ENCODE peak calls at places on chromosomes 5 and 9, in seven cellular contexts. P is A549, H is sigmoid colon, O is SK-N-SH, J is tibial nerve, C is H1, D is ovary. Z is an unnamed sample.

GRCh38 chr5:78983601-78984000 is 1.5 kb downstream of the ARSB start:
- DNase-seq in P (no peak), H (no peak), O (peak; percentile 24), J (no peak), C (no peak), D (no peak), Z (no peak)

GRCh38 chr9:126150411-126151030 is 176.1 kb upstream of the MVB12B start:
- DNase-seq in P (no peak), H (no peak), O (peak; percentile 52), J (no peak), C (no peak), D (no peak), Z (no peak)

GRCh38 chr9:124629600-124629999 is 122.4 kb upstream of the NR5A1 start:
- DNase-seq in P (no peak), H (no peak), O (no peak), J (no peak), C (no peak), D (no peak), Z (no peak)

GRCh38 chr5:167998148-167998767 is 293.2 kb upstream of the WWC1 start:
- DNase-seq in P (no peak), H (no peak), O (no peak), J (no peak), C (no peak), D (no peak), Z (no peak)

GRCh38 chr5:53782620-53783019 is 222.2 kb downstream of the NDUFS4 start:
- DNase-seq in P (no peak), H (no peak), O (no peak), J (no peak), C (no peak), D (no peak), Z (no peak)

GRCh38 chr5:159782197-159782994 is 133.9 kb upstream of the ADRA1B start:
- DNase-seq in P (no peak), H (no peak), O (no peak), J (no peak), C (no peak), D (no peak), Z (no peak)

GRCh38 chr5:179875741-179876667 is 17.4 kb upstream of the MRNIP start:
- DNase-seq in P (no peak), H (no peak), O (no peak), J (no peak), C (no peak), D (no peak), Z (no peak)

GRCh38 chr5:158700231-158700996 is 399.3 kb downstream of the EBF1 start:
- DNase-seq in P (no peak), H (no peak), O (no peak), J (no peak), C (no peak), D (no peak), Z (no peak)

GRCh38 chr9:108622467-108622866 is 233.3 kb downstream of the ACTL7B start:
- DNase-seq in P (no peak), H (no peak), O (no peak), J (no peak), C (no peak), D (no peak), Z (no peak)

GRCh38 chr5:17258429-17258828 is 41.0 kb downstream of the BASP1 start:
- DNase-seq in P (no peak), H (no peak), O (no peak), J (no peak), C (no peak), D (no peak), Z (no peak)

GRCh38 chr5:17256171-17256570 is 38.7 kb downstream of the BASP1 start:
- DNase-seq in P (no peak), H (no peak), O (no peak), J (no peak), C (no peak), D (no peak), Z (no peak)

GRCh38 chr5:17256839-17257238 is 39.4 kb downstream of the BASP1 start:
- DNase-seq in P (no peak), H (no peak), O (no peak), J (no peak), C (no peak), D (no peak), Z (no peak)

GRCh38 chr5:17255471-17256016 is 38.1 kb downstream of the BASP1 start:
- DNase-seq in P (no peak), H (no peak), O (no peak), J (no peak), C (no peak), D (no peak), Z (no peak)

DNA sequence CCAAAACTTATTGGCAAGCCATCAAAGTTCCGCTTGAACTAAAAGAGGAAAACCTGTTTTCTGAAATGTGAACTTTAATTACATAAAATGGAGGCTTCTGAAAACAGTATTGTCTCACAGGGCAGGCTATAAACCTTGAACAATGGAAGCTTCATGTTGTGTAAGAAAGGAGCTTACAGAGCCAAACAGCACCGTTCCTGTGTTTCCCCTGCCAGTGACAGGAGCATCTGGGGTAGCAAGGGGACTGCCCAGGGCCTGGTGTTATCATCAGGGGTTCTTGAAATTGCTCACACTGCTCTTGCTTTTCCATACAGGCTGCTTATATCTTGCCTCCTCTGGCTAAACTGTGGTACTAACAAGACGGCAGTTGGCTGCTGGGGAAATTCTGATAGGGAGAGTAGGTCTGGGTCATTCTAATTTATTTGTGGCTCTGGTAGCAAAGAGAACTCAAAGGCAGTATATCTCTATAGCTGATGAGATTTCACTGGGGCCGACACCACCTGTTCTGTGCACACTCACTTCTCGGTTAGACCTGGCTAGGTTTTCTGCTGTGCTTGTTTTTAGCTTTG is 40.4 kb downstream of the BASP1 start:
- DNase-seq in P (no peak), H (no peak), O (no peak), J (no peak), C (no peak), D (no peak), Z (no peak)
- TF ChIP-seq EP300 in P (no peak), H (no peak), O (no peak), J (no peak), C (no peak), D (no peak), Z (no peak)

DNA sequence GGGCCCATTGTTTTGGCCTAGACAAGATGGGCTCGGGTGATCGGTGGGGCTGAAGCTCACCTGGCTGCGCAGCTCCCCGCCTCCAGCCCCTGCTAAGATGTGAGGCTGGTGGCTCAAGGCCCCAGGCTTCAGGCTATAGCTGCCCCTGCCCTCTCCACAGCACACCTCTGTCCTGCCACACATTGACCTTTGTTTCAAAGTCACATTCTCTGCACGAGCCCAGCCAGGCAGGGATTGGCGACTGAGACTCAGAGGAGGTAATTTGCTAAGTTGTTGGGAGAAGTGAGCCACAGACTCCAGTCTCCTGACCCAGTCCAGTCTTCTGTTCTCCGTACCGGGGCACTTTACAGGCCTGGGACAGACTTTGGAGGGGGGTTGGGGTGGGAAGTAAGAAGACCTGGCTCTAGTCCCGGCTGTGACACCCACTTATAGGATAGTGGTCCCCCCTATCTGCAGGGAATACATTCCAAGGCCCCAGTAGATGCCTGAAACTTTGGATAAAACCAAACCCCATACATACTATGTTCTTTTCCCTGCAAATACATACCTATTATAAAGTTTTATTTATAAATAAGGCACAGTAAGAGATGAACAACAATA is 13.4 kb downstream of the PDGFRB start:
- DNase-seq in P (no peak), H (no peak), O (no peak), J (no peak), C (no peak), D (no peak), Z (peak; percentile 41)
- H3K27ac ChIP-seq in P (peak overlapping the region; percentile 98), H (peak overlapping the region; percentile 89), O (peak overlapping the region; percentile 99), J (peak overlapping the region; percentile 99), C (no peak overlapping the region), D (peak overlapping the region; percentile 84), Z (peak overlapping the region; percentile 79)

DNA sequence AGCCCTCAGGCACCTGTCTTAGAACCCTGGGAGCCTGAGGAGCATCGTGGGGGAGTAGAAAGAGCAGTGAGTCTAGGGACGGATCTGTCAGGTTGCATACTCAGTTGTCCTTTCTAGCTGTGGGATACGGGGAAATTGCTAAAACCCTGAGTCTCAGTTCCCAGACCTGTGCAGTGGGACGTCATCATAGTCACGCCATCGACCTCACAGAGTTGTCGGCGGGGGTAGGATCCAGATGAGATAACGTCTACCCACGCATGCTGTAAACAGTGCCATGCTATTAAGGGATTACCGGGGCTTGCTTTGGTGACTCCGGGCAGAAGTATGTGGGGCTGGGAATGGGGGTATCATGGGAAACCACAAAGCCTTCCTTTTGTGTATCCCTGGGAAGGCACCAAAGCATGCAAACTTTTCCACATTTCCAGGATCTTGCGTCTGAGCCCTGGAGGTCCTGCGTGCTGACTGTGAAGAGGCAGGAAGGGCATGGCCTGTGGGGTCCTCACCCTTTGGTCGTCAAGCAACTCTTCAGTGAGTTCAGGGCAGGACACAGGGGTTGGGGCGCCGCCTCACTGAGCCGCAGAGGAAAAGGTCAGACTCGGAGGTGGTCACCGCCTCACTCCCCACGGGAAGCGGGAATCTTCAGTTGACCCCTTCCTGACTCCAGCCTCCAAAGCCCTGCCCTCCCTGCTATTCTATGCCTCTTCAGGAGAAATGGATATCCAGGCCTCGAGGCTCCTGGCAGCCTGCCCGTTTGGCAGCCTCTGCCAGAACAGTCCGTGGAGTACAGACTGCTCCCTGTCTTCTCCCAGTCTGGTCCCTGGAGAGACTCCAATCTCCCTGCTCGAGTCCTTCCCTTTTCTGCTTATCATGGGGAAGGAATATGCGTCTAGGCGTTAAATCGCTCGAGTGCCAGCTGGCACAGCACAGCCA is 186.8 kb upstream of the KLF9 start:
- DNase-seq in P (no peak), H (peak; percentile 99), O (peak; percentile 70), J (peak; percentile 93), C (no peak), D (peak; percentile 96), Z (peak; percentile 90)
- TF ChIP-seq EP300 in P (no peak), H (peak; percentile 96), O (no peak), J (peak; percentile 78), C (no peak), D (peak; percentile 97), Z (peak; percentile 46)

DNA sequence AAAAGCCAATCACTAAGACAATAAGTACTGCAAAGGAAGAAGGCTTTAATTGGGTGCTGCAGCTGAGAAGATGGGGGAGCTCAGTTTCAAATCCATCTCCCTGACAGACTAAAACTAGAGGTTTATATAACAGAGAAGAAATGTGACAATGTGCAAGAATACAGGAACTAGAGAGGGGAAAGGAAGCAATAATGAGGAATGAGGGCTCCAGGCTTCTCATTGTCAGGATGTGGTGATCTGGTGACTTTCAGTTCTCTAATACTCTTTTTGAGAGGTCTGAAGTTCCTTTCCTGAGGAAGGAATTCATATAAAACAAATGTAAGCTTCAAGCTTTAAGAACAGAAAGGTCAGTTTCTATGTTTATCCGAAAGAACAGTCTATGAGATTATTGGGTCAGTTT is 42.6 kb upstream of the SPATA31E1 start:
- DNase-seq in P (no peak), H (no peak), O (no peak), J (no peak), C (no peak), D (no peak), Z (no peak)
- H3K27ac ChIP-seq in P (no peak overlapping the region), H (no peak overlapping the region), O (no peak overlapping the region), J (no peak overlapping the region), C (no peak overlapping the region), D (no peak overlapping the region), Z (no peak overlapping the region)

GRCh38 chr9:106860731-106861584 is 2.0 kb upstream of the ZNF462 start:
- DNase-seq in P (no peak), H (peak; percentile 75), O (peak; percentile 65), J (peak; percentile 13), C (no peak), D (peak; percentile 44), Z (peak; percentile 82)
- TF ChIP-seq EP300 in P (no peak), H (no peak), O (no peak), J (no peak), C (no peak), D (no peak), Z (no peak)